ENCODE peak calls at places on chromosomes 6 and 20, in nine cellular contexts. P, C, L, H, O, W, B, F and I are unnamed samples. For H3K4me1, the result is how much of the 10 kb centered on the place peaks cover.

GRCh38 chr6:153231048-153231635 is 100.1 kb upstream of the RGS17 start:
- DNase-seq in P (peak), C (peak), L (peak), H (peak), O (peak), W (peak), B (no peak), F (peak), I (peak)

GRCh38 chr6:79861023-79861422 is 86.3 kb downstream of the ELOVL4 start:
- DNase-seq in P (no peak), C (no peak), L (no peak), H (no peak), O (no peak), W (no peak), B (no peak), F (no peak), I (peak)

GRCh38 chr6:125077453-125077852 is 76.1 kb upstream of the TPD52L1 start:
- DNase-seq in P (no peak), C (no peak), L (no peak), H (no peak), O (no peak), W (no peak), B (no peak), F (no peak), I (no peak)

GRCh38 chr20:63028461-63028921 is 21.7 kb upstream of the BHLHE23 start:
- DNase-seq in P (no peak), C (no peak), L (no peak), H (no peak), O (no peak), W (no peak), B (no peak), F (no peak), I (no peak)

GRCh38 chr6:35064508-35065440 is 76.4 kb downstream of the TCP11 start:
- DNase-seq in P (no peak), C (no peak), L (no peak), H (no peak), O (no peak), W (no peak), B (no peak), F (no peak), I (no peak)

GRCh38 chr6:48628316-48628715 is 517.3 kb upstream of the PTCHD4 start:
- DNase-seq in P (no peak), C (no peak), L (no peak), H (no peak), O (no peak), W (no peak), B (no peak), F (no peak), I (peak)

GRCh38 chr20:8394308-8394945 is 262.4 kb downstream of the PLCB1 start:
- DNase-seq in P (no peak), C (no peak), L (peak), H (peak), O (no peak), W (no peak), B (no peak), F (no peak), I (peak)

GRCh38 chr6:28658475-28659249 is 133.0 kb downstream of the GPX5 start:
- DNase-seq in P (no peak), C (no peak), L (peak), H (peak), O (no peak), W (peak), B (no peak), F (no peak), I (peak)

GRCh38 chr6:145042559-145042958 is 692.8 kb downstream of the EPM2A start:
- DNase-seq in P (no peak), C (no peak), L (no peak), H (no peak), O (peak), W (no peak), B (no peak), F (no peak), I (no peak)

GRCh38 chr6:74939309-74939708 is 266.5 kb downstream of the COL12A1 start:
- DNase-seq in P (no peak), C (no peak), L (no peak), H (no peak), O (peak), W (no peak), B (no peak), F (no peak), I (peak)

GRCh38 chr6:21595265-21595950 is 1.9 kb downstream of the SOX4 start:
- DNase-seq in P (peak), C (peak), L (peak), H (no peak), O (peak), W (peak), B (peak), F (peak), I (peak)

GRCh38 chr6:142373268-142374089 is 71.7 kb downstream of the ADGRG6 start:
- DNase-seq in P (no peak), C (no peak), L (peak), H (peak), O (peak), W (no peak), B (no peak), F (no peak), I (no peak)

GRCh38 chr20:56316483-56316882 is 42.3 kb upstream of the FAM210B start:
- DNase-seq in P (no peak), C (no peak), L (no peak), H (no peak), O (no peak), W (no peak), B (no peak), F (no peak), I (no peak)

GRCh38 chr6:29995346-29995777 is 53.0 kb downstream of the HLA-A start:
- DNase-seq in P (no peak), C (no peak), L (peak), H (peak), O (no peak), W (no peak), B (no peak), F (no peak), I (no peak)

GRCh38 chr6:4687989-4688947 is 87.9 kb upstream of the CDYL start:
- DNase-seq in P (no peak), C (no peak), L (peak), H (peak), O (peak), W (no peak), B (no peak), F (no peak), I (peak)

GRCh38 chr20:3768342-3769130 is 983 bp upstream of the ADISSP start:
- DNase-seq in P (peak), C (peak), L (peak), H (peak), O (peak), W (peak), B (peak), F (peak), I (peak)

GRCh38 chr6:109002100-109002697 is 92.4 kb downstream of the SESN1 start:
- DNase-seq in P (no peak), C (no peak), L (peak), H (peak), O (no peak), W (no peak), B (no peak), F (no peak), I (no peak)

GRCh38 chr6:141990840-141991239 is 141.9 kb upstream of the GJE1 start:
- DNase-seq in P (no peak), C (no peak), L (no peak), H (no peak), O (no peak), W (no peak), B (no peak), F (no peak), I (no peak)

GRCh38 chr20:14235355-14235754 is 102.1 kb downstream of the FLRT3 start:
- DNase-seq in P (no peak), C (no peak), L (peak), H (peak), O (peak), W (no peak), B (no peak), F (no peak), I (peak)

GRCh38 chr20:48605364-48606116 is 222.3 kb downstream of the PREX1 start:
- DNase-seq in P (no peak), C (peak), L (no peak), H (no peak), O (no peak), W (no peak), B (no peak), F (no peak), I (no peak)

GRCh38 chr6:110180228-110181008 is at the start of gene CDC40:
- DNase-seq in P (peak), C (peak), L (peak), H (no peak), O (no peak), W (peak), B (peak), F (peak), I (peak)

GRCh38 chr6:136015531-136015930 is 164.0 kb downstream of the PDE7B start:
- DNase-seq in P (no peak), C (no peak), L (no peak), H (peak), O (peak), W (no peak), B (no peak), F (no peak), I (no peak)

GRCh38 chr6:42374027-42374669 is 77.6 kb downstream of the TRERF1 start:
- DNase-seq in P (no peak), C (no peak), L (no peak), H (no peak), O (no peak), W (no peak), B (no peak), F (no peak), I (no peak)

GRCh38 chr20:53773792-53774371 is 180.2 kb upstream of the ZNF217 start:
- DNase-seq in P (no peak), C (no peak), L (peak), H (peak), O (peak), W (no peak), B (no peak), F (no peak), I (no peak)

GRCh38 chr6:154689654-154690053 is 43.6 kb upstream of the SCAF8 start:
- DNase-seq in P (no peak), C (no peak), L (no peak), H (no peak), O (no peak), W (no peak), B (no peak), F (no peak), I (no peak)

GRCh38 chr20:54477556-54477955 is 2.2 kb downstream of the DOK5 start:
- DNase-seq in P (no peak), C (no peak), L (peak), H (peak), O (no peak), W (no peak), B (no peak), F (no peak), I (no peak)

GRCh38 chr20:6007094-6007528 is 46.7 kb downstream of the LRRN4 start:
- DNase-seq in P (no peak), C (no peak), L (peak), H (no peak), O (no peak), W (peak), B (no peak), F (no peak), I (no peak)

GRCh38 chr6:122043421-122043820 is 356.0 kb upstream of the HSF2 start:
- DNase-seq in P (no peak), C (no peak), L (peak), H (peak), O (no peak), W (no peak), B (no peak), F (no peak), I (no peak)

GRCh38 chr6:79833264-79833663 is 114.1 kb downstream of the ELOVL4 start:
- DNase-seq in P (no peak), C (no peak), L (peak), H (no peak), O (no peak), W (peak), B (no peak), F (no peak), I (peak)

GRCh38 chr6:163790296-163790840 is 375.9 kb downstream of the QKI start:
- DNase-seq in P (no peak), C (peak), L (no peak), H (peak), O (no peak), W (no peak), B (no peak), F (no peak), I (no peak)

GRCh38 chr6:136405410-136406029 is 115.9 kb upstream of the BCLAF1 start:
- DNase-seq in P (no peak), C (no peak), L (peak), H (no peak), O (no peak), W (no peak), B (no peak), F (no peak), I (peak)

GRCh38 chr6:166420351-166420750 is 37.6 kb upstream of the MPC1 start:
- DNase-seq in P (no peak), C (no peak), L (peak), H (peak), O (peak), W (no peak), B (no peak), F (no peak), I (peak)

GRCh38 chr6:6699741-6700367 is 111.3 kb downstream of the LY86 start:
- DNase-seq in P (peak), C (peak), L (peak), H (peak), O (peak), W (peak), B (no peak), F (peak), I (peak)

GRCh38 chr6:152127429-152128165 is 320.1 kb downstream of the ESR1 start:
- DNase-seq in P (no peak), C (no peak), L (peak), H (no peak), O (no peak), W (no peak), B (no peak), F (no peak), I (no peak)

DNA sequence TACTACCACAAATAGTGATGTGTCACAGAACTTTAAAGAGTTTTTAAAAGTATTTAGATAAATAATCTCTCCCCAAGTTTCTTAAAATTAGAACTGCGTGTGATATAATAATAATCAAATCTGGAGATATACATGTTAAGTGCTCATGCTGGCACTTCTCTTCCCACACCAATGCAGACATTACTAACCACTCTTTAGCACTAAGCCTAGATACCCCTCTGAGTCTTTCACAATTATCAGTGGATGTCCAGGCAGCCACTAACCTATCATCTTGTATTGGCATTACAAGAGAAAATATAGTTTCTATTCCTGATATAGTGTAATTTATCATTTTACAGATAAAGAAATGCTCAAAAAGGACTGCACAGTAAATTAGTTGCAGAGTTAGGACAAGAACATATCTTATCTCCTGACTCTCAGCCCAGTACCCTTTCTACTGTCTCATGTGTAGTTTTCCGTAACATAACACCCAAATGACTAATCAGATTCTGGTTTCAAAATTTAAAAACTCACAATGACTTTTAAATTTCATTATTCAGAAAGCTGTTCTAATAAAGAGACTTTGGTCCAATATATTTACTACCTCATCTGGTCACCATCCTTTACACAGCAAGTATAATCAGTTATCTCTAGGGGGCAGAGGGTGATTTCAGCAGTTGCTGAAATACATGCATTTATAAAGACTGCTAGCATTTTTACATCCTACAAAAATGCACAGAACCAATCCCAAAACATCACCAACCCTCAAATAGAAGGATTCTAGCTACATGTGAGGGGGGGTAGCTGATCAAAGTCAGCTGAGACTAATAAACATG is 215.5 kb upstream of the MCHR2 start:
- DNase-seq in P (no peak), C (no peak), L (peak), H (peak), O (no peak), W (no peak), B (no peak), F (no peak), I (no peak)
- H3K4me1 ChIP-seq in P (under half), C (under half), L (under half), H (under half), O (under half), W (under half), B (under half), F (under half), I (under half)

GRCh38 chr6:18262812-18263560 is 1.3 kb downstream of the DEK start:
- DNase-seq in P (no peak), C (no peak), L (peak), H (peak), O (peak), W (no peak), B (peak), F (no peak), I (peak)
- H3K27ac ChIP-seq in P (no peak), C (peak), L (peak), H (peak), O (peak), W (peak), B (peak), F (peak), I (no peak)

DNA sequence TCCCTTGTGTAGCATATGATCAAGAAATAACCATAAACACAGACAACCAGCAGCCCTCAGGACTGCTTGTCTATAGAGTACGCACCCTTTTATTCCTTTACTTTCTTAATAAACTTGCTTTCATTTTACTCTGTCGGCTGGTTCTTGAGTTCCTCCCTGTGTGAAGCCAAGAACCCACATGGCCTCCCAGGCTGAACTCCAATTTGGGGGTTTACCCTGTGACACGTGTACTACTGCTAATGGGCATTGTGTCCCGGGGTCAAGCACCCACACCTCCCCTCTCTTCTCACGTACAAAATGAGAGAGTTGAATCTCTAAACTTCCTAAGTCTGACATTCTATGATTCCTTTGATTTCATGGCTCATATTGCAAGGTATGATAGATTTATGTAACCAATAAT is 9.9 kb downstream of the LAMA4 start:
- DNase-seq in P (no peak), C (no peak), L (peak), H (no peak), O (no peak), W (no peak), B (no peak), F (no peak), I (no peak)
- H3K4me1 ChIP-seq in P (under half), C (under half), L (half or more), H (under half), O (under half), W (under half), B (under half), F (half or more), I (under half)

GRCh38 chr20:19543114-19543513 is 214.9 kb upstream of the RIN2 start:
- DNase-seq in P (no peak), C (no peak), L (no peak), H (no peak), O (no peak), W (no peak), B (no peak), F (no peak), I (no peak)
- H3K27ac ChIP-seq in P (no peak), C (no peak), L (no peak), H (no peak), O (no peak), W (no peak), B (no peak), F (no peak), I (no peak)

GRCh38 chr6:44222486-44222986 is 859 bp upstream of the SLC29A1 start:
- DNase-seq in P (no peak), C (no peak), L (no peak), H (no peak), O (no peak), W (no peak), B (no peak), F (no peak), I (no peak)
- H3K4me1 ChIP-seq in P (under half), C (under half), L (under half), H (under half), O (half or more), W (under half), B (under half), F (half or more), I (under half)

GRCh38 chr20:50354690-50355592 is 155.2 kb upstream of the PTPN1 start:
- DNase-seq in P (no peak), C (no peak), L (no peak), H (no peak), O (no peak), W (no peak), B (no peak), F (no peak), I (no peak)

GRCh38 chr20:50355593-50356521 is 154.3 kb upstream of the PTPN1 start:
- DNase-seq in P (peak), C (no peak), L (no peak), H (no peak), O (no peak), W (no peak), B (no peak), F (no peak), I (no peak)

GRCh38 chr20:50350510-50351249 is 159.5 kb upstream of the PTPN1 start:
- DNase-seq in P (no peak), C (no peak), L (no peak), H (no peak), O (no peak), W (no peak), B (no peak), F (no peak), I (no peak)

GRCh38 chr20:50351541-50351940 is 158.6 kb upstream of the PTPN1 start:
- DNase-seq in P (no peak), C (no peak), L (no peak), H (no peak), O (no peak), W (no peak), B (no peak), F (no peak), I (no peak)

GRCh38 chr20:50353289-50353961 is 156.8 kb upstream of the PTPN1 start:
- DNase-seq in P (no peak), C (no peak), L (no peak), H (no peak), O (no peak), W (no peak), B (no peak), F (peak), I (no peak)
- H3K27ac ChIP-seq in P (no peak), C (no peak), L (no peak), H (no peak), O (peak), W (no peak), B (no peak), F (no peak), I (no peak)

DNA sequence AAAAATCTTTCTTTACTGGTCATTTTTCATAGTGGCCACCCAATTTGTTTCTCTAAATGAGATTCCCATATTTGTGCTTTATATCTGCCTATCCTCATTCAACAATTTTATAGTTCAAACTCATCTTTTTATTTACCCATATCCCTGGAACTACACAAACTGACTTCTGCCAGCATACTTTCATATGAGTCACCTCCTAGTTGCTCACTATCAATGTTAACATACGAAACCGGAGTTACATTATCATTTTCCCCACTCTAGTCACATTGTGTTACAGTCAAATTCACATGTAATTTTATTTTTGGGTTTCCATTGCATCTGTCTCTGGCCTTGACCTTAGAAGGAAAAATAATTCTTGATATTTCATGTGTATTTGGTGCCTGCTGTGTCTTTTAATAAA is 499.4 kb downstream of the MAFB start:
- DNase-seq in P (no peak), C (no peak), L (peak), H (no peak), O (no peak), W (no peak), B (no peak), F (no peak), I (peak)
- H3K4me1 ChIP-seq in P (under half), C (under half), L (under half), H (under half), O (under half), W (under half), B (under half), F (under half), I (under half)

GRCh38 chr6:139580592-139581484 is 206.4 kb upstream of the CITED2 start:
- DNase-seq in P (no peak), C (no peak), L (no peak), H (no peak), O (no peak), W (no peak), B (no peak), F (no peak), I (no peak)

GRCh38 chr6:139584599-139584998 is 210.2 kb upstream of the CITED2 start:
- DNase-seq in P (no peak), C (no peak), L (no peak), H (no peak), O (no peak), W (no peak), B (no peak), F (no peak), I (no peak)

GRCh38 chr6:139582956-139583355 is 208.5 kb upstream of the CITED2 start:
- DNase-seq in P (no peak), C (no peak), L (no peak), H (peak), O (no peak), W (no peak), B (no peak), F (no peak), I (no peak)

GRCh38 chr6:139581485-139581865 is 207.0 kb upstream of the CITED2 start:
- DNase-seq in P (no peak), C (no peak), L (no peak), H (no peak), O (no peak), W (no peak), B (no peak), F (no peak), I (no peak)

GRCh38 chr6:139583420-139583819 is 209.0 kb upstream of the CITED2 start:
- DNase-seq in P (no peak), C (no peak), L (no peak), H (peak), O (no peak), W (no peak), B (no peak), F (no peak), I (no peak)
- H3K27ac ChIP-seq in P (no peak), C (no peak), L (no peak), H (no peak), O (peak), W (no peak), B (no peak), F (no peak), I (no peak)

GRCh38 chr6:11653028-11653583 is 115.6 kb downstream of the TMEM170B start:
- DNase-seq in P (peak), C (peak), L (peak), H (peak), O (peak), W (no peak), B (peak), F (no peak), I (peak)
- H3K4me1 ChIP-seq in P (under half), C (under half), L (half or more), H (under half), O (half or more), W (under half), B (under half), F (half or more), I (under half)